ENCODE peak calls at places on chromosomes 1 and 21, in five cellular contexts. K, O, G, R and S are unnamed samples.
A peak's percentile ranks its signal among the peaks of the same experiment; 100 is the strongest.

GRCh38 chr1:164588388-164589341 is 29.7 kb downstream of the PBX1 start:
- DNase-seq in O (no peak), G (no peak), R (no peak), K (no peak), S (no peak)

GRCh38 chr1:214008791-214009612 is 21.2 kb downstream of the PROX1 start:
- DNase-seq in G (no peak), K (no peak), O (no peak), R (no peak), S (no peak)

GRCh38 chr1:181482521-181483083 is 715 bp upstream of the CACNA1E start:
- DNase-seq in R (peak; percentile 84), K (peak; percentile 53), O (peak; percentile 36), G (no peak), S (peak; percentile 70)

GRCh38 chr21:38434913-38435533 is 63.3 kb downstream of the ERG start:
- DNase-seq in O (no peak), K (no peak), G (no peak), R (no peak), S (no peak)

GRCh38 chr1:63126104-63126503 is 196.3 kb upstream of the FOXD3 start:
- DNase-seq in G (no peak), O (no peak), K (no peak), R (no peak), S (no peak)

GRCh38 chr1:22140681-22141080 is 2.2 kb downstream of the WNT4 start:
- DNase-seq in K (no peak), O (no peak), R (no peak), G (no peak), S (no peak)

GRCh38 chr1:160104520-160104885 is 6.1 kb upstream of the IGSF8 start:
- DNase-seq in G (no peak), R (no peak), O (no peak), K (no peak), S (no peak)

GRCh38 chr1:226565476-226565875 is 16.9 kb downstream of the STUM start:
- DNase-seq in O (no peak), G (no peak), K (no peak), R (no peak), S (no peak)

GRCh38 chr1:125087691-125088090 is 3902.9 kb downstream of the SRGAP2C start:
- DNase-seq in O (no peak), K (no peak), R (no peak), G (no peak), S (no peak)

GRCh38 chr1:53689736-53690401 is 49.1 kb downstream of the GLIS1 start:
- DNase-seq in G (no peak), K (no peak), O (peak; percentile 62), R (no peak), S (no peak)

GRCh38 chr1:89001510-89001909 is 9.1 kb upstream of the KYAT3 start:
- DNase-seq in R (no peak), G (no peak), K (no peak), O (no peak), S (no peak)

GRCh38 chr1:198934901-198935301 is 296.1 kb downstream of the PTPRC start:
- DNase-seq in O (no peak), K (no peak), G (peak; percentile 42), R (no peak), S (no peak)

GRCh38 chr21:39674794-39675193 is 62.1 kb downstream of the B3GALT5 start:
- DNase-seq in R (no peak), O (no peak), G (no peak), K (no peak), S (no peak)

DNA sequence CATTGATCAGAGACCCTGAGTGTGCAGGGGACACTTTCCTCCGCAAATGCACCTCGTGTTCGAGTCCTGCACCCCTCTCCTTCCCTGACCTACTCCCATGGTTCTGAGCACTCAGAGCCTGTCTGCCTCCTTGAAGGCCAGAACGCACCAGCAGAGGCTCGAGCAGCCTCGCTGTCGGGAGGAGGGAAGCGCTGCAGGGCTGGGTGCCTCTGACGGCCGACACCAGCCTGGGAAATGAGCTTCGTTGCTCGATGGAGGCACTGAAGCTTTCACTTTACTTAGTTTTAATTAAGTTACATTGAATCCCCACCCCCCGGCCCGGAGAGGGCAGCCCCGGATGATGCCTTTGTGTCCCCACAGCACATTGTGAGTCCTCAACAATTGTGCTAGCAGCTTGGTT is 156.3 kb upstream of the ARHGEF16 start:
- DNase-seq in G (no peak), R (no peak), K (no peak), O (no peak), S (no peak)
- TF ChIP-seq TAF1 in G (no peak), R (no peak), K (no peak), O (no peak), S (no peak)

GRCh38 chr1:36156329-36157114 is 562 bp downstream of the MAP7D1 start:
- DNase-seq in G (no peak), K (peak; percentile 61), O (peak; percentile 82), R (peak; percentile 86), S (peak; percentile 64)
- TF ChIP-seq POLR2A in G (peak; percentile 70), K (no peak), O (peak; percentile 20), R (no peak), S (no peak)

DNA sequence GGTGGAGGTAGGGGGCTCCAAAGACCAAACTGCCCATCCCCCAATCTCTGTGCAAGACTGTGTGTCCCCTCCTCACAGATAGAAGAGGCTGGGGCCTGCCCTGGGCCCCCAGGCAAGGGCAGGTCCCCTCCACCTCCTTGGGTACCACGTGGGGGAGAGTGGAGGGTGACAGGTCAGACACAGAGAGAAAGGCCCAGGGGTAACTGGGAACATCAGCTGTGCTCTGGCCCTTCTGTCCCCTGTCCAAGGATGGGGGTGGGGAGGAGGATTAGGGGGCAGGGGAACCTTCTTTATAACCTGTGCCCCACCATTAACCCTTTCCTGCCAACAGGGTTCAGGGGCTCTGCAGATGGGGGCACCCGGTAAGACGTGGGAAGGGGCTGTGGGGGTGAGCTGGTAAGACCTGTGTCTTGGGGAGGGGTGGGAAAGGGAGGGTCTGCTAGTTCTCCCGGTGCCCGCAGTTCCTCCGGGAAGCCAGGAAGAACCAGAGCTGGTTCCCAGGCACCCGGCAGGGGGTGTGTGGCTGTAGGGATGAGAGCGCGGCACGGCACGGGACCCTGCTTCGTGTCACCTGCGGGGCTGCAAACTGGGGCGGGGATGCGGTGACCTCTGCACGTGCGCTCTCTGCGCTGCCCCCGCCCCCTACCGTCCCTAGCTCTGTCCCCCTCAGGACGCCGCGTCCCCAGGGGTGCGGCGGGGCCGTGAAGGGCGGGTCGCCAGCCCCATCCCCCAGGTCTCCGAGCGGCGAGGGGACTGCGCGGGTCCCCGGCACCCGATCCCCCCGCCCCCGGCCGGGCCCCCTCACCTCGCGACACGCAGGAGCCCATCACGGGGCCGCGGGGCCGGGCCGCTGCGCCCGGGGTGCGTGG is 601 bp downstream of the FAM131C start:
- DNase-seq in G (no peak), O (no peak), K (no peak), R (peak; percentile 65), S (no peak)
- TF ChIP-seq TAF1 in G (no peak), O (no peak), K (no peak), R (no peak), S (no peak)

GRCh38 chr1:150568567-150568966 is 10.8 kb downstream of the MCL1 start:
- DNase-seq in G (no peak), R (no peak), O (no peak), K (no peak), S (no peak)

GRCh38 chr1:150567341-150567716 is 12.1 kb downstream of the MCL1 start:
- DNase-seq in G (peak; percentile 96), K (no peak), R (no peak), O (no peak), S (no peak)

GRCh38 chr1:150566589-150567340 is 12.6 kb downstream of the MCL1 start:
- DNase-seq in O (no peak), R (no peak), G (no peak), K (no peak), S (no peak)

GRCh38 chr1:150564051-150564991 is 15.1 kb downstream of the MCL1 start:
- DNase-seq in O (no peak), G (no peak), R (no peak), K (no peak), S (no peak)

DNA sequence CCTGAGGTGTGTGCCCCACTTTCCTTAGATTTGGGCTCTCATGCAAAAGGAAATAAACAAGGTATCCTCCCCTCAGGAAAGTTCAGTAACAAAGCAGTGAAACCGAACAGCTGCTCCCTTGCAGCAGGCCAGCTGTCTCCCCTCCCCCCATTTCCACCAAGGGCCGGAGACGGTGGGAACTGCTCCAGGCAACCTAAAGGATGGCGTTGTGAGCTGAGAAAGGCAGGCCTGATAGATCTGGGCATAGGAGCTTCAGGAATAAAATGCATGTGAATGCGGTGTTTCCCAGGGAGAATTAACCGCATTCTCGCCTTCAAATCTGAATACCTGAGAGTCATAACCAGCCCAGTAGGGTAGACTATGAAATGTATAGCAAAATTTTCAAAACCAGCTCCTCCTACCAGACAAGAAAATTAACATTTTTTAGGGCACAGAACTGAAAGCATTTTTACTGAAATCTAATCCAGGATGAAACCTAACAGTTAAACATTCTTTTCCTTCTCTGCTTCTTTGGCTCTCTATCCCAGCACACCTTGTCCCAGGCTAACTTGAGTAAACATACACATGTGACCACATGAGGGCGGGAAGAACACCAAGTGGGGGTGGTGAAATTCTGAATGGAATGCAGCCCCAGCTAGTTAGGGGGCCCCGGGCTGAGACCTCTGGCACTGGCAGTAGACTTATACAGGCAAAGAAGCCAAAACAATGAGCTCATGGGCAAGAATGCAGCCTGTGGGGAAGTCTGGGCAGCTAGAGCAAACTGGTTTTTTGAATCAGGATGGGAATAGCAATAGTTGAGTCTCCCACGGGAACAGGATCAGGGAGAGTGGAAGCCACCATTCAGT is 11.5 kb downstream of the MCL1 start:
- DNase-seq in G (no peak), R (peak; percentile 81), O (peak; percentile 71), K (no peak), S (no peak)
- TF ChIP-seq POLR2A in G (peak; percentile 25), R (peak; percentile 33), O (peak; percentile 35), K (no peak), S (peak; percentile 17)

GRCh38 chr1:26848499-26848898 is 14.4 kb upstream of the SFN start:
- DNase-seq in G (no peak), O (no peak), R (no peak), K (no peak), S (no peak)
- TF ChIP-seq TAF1 in G (no peak), O (no peak), R (no peak), K (no peak), S (no peak)

GRCh38 chr1:28370220-28371010 is 875 bp downstream of the PHACTR4 start:
- DNase-seq in K (peak; percentile 34), O (peak; percentile 55), G (no peak), R (no peak), S (no peak)

GRCh38 chr1:28369225-28369517 is 369 bp upstream of the PHACTR4 start:
- DNase-seq in G (no peak), K (no peak), R (no peak), O (no peak), S (no peak)

GRCh38 chr1:28371011-28371378 is 1.5 kb downstream of the PHACTR4 start:
- DNase-seq in G (no peak), K (no peak), R (no peak), O (no peak), S (no peak)

GRCh38 chr1:28365864-28366263 is 3.7 kb upstream of the PHACTR4 start:
- DNase-seq in G (no peak), R (no peak), K (no peak), O (no peak), S (no peak)

DNA sequence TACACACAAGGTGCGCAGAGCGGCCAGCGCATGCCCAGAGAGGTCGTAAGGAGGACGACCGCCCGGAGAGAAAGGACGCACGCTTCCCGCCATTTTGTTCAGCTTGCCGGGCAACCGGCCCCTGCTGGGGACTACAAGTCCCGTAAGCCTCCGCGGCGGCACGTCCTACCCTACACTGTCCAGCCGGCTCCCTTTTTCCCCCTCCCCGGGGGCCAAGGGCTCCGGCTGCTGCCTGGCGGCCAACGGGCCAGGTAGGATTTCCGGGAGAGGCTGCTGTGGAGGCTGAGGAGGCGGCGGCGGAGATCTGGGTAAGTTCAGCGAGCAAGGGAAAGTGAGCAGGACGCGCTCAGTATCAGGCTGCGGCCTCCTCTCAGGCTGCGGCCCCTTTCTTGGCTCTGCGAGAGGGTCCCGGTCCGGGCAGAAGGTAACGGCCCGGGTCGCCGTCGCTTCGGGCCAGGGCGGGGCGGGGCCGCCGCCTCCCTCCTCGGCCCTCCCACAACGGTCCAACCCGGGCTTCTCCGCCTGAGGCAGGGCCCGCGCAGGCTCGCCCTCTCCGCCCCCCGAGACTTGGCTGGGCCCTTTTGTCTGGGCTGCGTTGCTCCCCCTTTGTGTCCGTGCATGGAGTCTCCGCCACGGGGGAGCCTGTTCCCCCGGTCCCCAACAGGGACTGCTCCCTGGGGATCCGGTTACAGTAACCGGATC is at the start of gene PHACTR4:
- DNase-seq in K (peak; percentile 86), O (peak; percentile 99), R (peak; percentile 90), G (peak; percentile 61), S (peak; percentile 84)
- TF ChIP-seq POLR2A in K (no peak), O (peak; percentile 99), R (peak; percentile 84), G (peak; percentile 79), S (peak; percentile 51)